ENCODE peak calls at places on chromosome 4, in four cellular contexts. One of them, this sample, is unnamed.
A peak's percentile ranks its signal among the peaks of the same experiment; 100 is the strongest.

GRCh38 chr4:148831945-148832344 is 389.7 kb upstream of the NR3C2 start:
- DNase-seq in cardiac muscle cell: peak; percentile 69
- DNase-seq in kidney epithelial cell: peak; percentile 86
- DNase-seq in LNCaP clone FGC: no peak
- DNase-seq in this sample: peak; percentile 40

GRCh38 chr4:158778065-158778711 is 9.4 kb downstream of the FNIP2 start:
- DNase-seq in LNCaP clone FGC: no peak
- DNase-seq in kidney epithelial cell: no peak
- DNase-seq in cardiac muscle cell: no peak
- DNase-seq in this sample: no peak

GRCh38 chr4:150515135-150515534 is 66.8 kb upstream of the MAB21L2 start:
- DNase-seq in cardiac muscle cell: no peak
- DNase-seq in kidney epithelial cell: no peak
- DNase-seq in LNCaP clone FGC: no peak
- DNase-seq in this sample: no peak

GRCh38 chr4:173397604-173398003 is 1.3 kb downstream of the SCRG1 start:
- DNase-seq in kidney epithelial cell: no peak
- DNase-seq in cardiac muscle cell: no peak
- DNase-seq in LNCaP clone FGC: no peak
- DNase-seq in this sample: no peak

GRCh38 chr4:143348233-143349077 is 11.8 kb downstream of the GAB1 start:
- DNase-seq in cardiac muscle cell: no peak
- DNase-seq in kidney epithelial cell: no peak
- DNase-seq in LNCaP clone FGC: no peak
- DNase-seq in this sample: no peak

GRCh38 chr4:139651282-139652194 is 14.1 kb upstream of the MGST2 start:
- DNase-seq in LNCaP clone FGC: no peak
- DNase-seq in kidney epithelial cell: peak; percentile 54
- DNase-seq in cardiac muscle cell: peak; percentile 94
- DNase-seq in this sample: no peak

GRCh38 chr4:138404801-138405200 is 162.7 kb upstream of the SLC7A11 start:
- DNase-seq in LNCaP clone FGC: no peak
- DNase-seq in cardiac muscle cell: no peak
- DNase-seq in kidney epithelial cell: no peak
- DNase-seq in this sample: no peak

GRCh38 chr4:19711871-19712270 is 539.8 kb upstream of the SLIT2 start:
- DNase-seq in cardiac muscle cell: peak; percentile 43
- DNase-seq in LNCaP clone FGC: no peak
- DNase-seq in kidney epithelial cell: no peak
- DNase-seq in this sample: no peak

GRCh38 chr4:109999513-109999912 is 86.8 kb downstream of the EGF start:
- DNase-seq in cardiac muscle cell: no peak
- DNase-seq in LNCaP clone FGC: no peak
- DNase-seq in kidney epithelial cell: no peak
- DNase-seq in this sample: no peak

GRCh38 chr4:7812921-7813320 is 126.7 kb downstream of the AFAP1 start:
- DNase-seq in kidney epithelial cell: no peak
- DNase-seq in LNCaP clone FGC: no peak
- DNase-seq in cardiac muscle cell: no peak
- DNase-seq in this sample: no peak

This sample was measured in keratinocyte.